ENCODE peak calls at places on chromosomes 6 and 20, in six cellular contexts. J is GM23248; C is heart left ventricle; T is CD8-positive, alpha-beta T cell; U is Peyer's patch; E is thoracic aorta. L is an unnamed sample.

GRCh38 chr6:39926668-39927067 is 7.6 kb downstream of the MOCS1 start:
- DNase-seq in J (peak; percentile 41), C (no peak), T (no peak), U (no peak), E (no peak), L (no peak)

GRCh38 chr6:77467038-77467437 is 3.7 kb upstream of the HTR1B start:
- DNase-seq in J (peak; percentile 48), C (no peak), T (no peak), U (no peak), E (no peak), L (no peak)

GRCh38 chr6:91864911-91865310 is 1278.0 kb upstream of the MAP3K7 start:
- DNase-seq in J (no peak), C (no peak), T (no peak), U (no peak), E (no peak), L (no peak)

GRCh38 chr6:25083784-25084507 is 148.2 kb upstream of the RIPOR2 start:
- DNase-seq in J (no peak), C (no peak), T (no peak), U (no peak), E (no peak), L (no peak)

GRCh38 chr20:5077761-5078387 is 41.9 kb downstream of the PCNA start:
- DNase-seq in J (peak; percentile 3), C (no peak), T (peak; percentile 14), U (no peak), E (no peak), L (peak; percentile 18)

GRCh38 chr6:34791164-34791841 is 580 bp upstream of the BLTP3A start:
- DNase-seq in J (peak; percentile 61), C (peak; percentile 68), T (peak; percentile 27), U (peak; percentile 71), E (no peak), L (peak; percentile 78)

GRCh38 chr20:40470313-40471260 is 218.4 kb downstream of the MAFB start:
- DNase-seq in J (no peak), C (peak; percentile 26), T (no peak), U (no peak), E (no peak), L (no peak)

GRCh38 chr6:162576009-162576408 is 151.6 kb downstream of the PRKN start:
- DNase-seq in J (no peak), C (no peak), T (no peak), U (no peak), E (no peak), L (no peak)

GRCh38 chr6:82129814-82130213 is 117.7 kb downstream of the IBTK start:
- DNase-seq in J (no peak), C (no peak), T (no peak), U (no peak), E (no peak), L (no peak)

GRCh38 chr6:41372526-41373366 is 37.3 kb downstream of the NCR2 start:
- DNase-seq in J (no peak), C (no peak), T (no peak), U (no peak), E (no peak), L (no peak)

GRCh38 chr20:64005394-64005793 is 24.5 kb downstream of the PRPF6 start:
- DNase-seq in J (peak; percentile 35), C (no peak), T (no peak), U (no peak), E (no peak), L (no peak)

GRCh38 chr6:1407499-1407990 is 18.2 kb downstream of the FOXF2 start:
- DNase-seq in J (peak; percentile 35), C (no peak), T (no peak), U (no peak), E (no peak), L (no peak)

GRCh38 chr20:46959081-46959692 is 64.5 kb downstream of the EYA2 start:
- DNase-seq in J (peak; percentile 95), C (no peak), T (no peak), U (no peak), E (no peak), L (no peak)

GRCh38 chr20:45909817-45910669 is 1.9 kb downstream of the PLTP start:
- DNase-seq in J (no peak), C (no peak), T (no peak), U (no peak), E (no peak), L (no peak)

GRCh38 chr6:16770701-16771569 is 9.7 kb upstream of the ATXN1 start:
- DNase-seq in J (peak; percentile 93), C (peak; percentile 82), T (peak; percentile 66), U (peak; percentile 85), E (peak; percentile 20), L (peak; percentile 52)

GRCh38 chr20:36644713-36645109 is 1.3 kb downstream of the SLA2 start:
- DNase-seq in J (peak; percentile 65), C (no peak), T (peak; percentile 9), U (no peak), E (no peak), L (no peak)

GRCh38 chr20:23475395-23475794 is 15.5 kb upstream of the CST8 start:
- DNase-seq in J (no peak), C (no peak), T (no peak), U (no peak), E (no peak), L (no peak)

GRCh38 chr6:19805146-19805515 is 32.0 kb upstream of the ID4 start:
- DNase-seq in J (peak; percentile 64), C (no peak), T (no peak), U (no peak), E (no peak), L (no peak)

GRCh38 chr6:137259349-137259748 is 40.2 kb upstream of the IFNGR1 start:
- DNase-seq in J (no peak), C (no peak), T (no peak), U (no peak), E (no peak), L (no peak)

GRCh38 chr20:62040381-62040922 is 25.2 kb downstream of the TAF4 start:
- DNase-seq in J (no peak), C (no peak), T (no peak), U (no peak), E (no peak), L (no peak)

GRCh38 chr20:2805682-2806350 is 5.4 kb upstream of the CPXM1 start:
- DNase-seq in J (no peak), C (no peak), T (no peak), U (no peak), E (no peak), L (no peak)

GRCh38 chr6:152575621-152576150 is 61.5 kb downstream of the SYNE1 start:
- DNase-seq in J (peak; percentile 72), C (no peak), T (no peak), U (no peak), E (no peak), L (no peak)

GRCh38 chr6:36631326-36632046 is 37.3 kb downstream of the SRSF3 start:
- DNase-seq in J (no peak), C (no peak), T (no peak), U (no peak), E (no peak), L (no peak)

GRCh38 chr20:59120491-59120890 is 43.1 kb upstream of the ZNF831 start:
- DNase-seq in J (no peak), C (no peak), T (peak; percentile 16), U (no peak), E (no peak), L (peak; percentile 55)

GRCh38 chr20:25274891-25275812 is 27.3 kb downstream of the PYGB start:
- DNase-seq in J (no peak), C (peak; percentile 67), T (no peak), U (peak; percentile 51), E (no peak), L (no peak)

DNA sequence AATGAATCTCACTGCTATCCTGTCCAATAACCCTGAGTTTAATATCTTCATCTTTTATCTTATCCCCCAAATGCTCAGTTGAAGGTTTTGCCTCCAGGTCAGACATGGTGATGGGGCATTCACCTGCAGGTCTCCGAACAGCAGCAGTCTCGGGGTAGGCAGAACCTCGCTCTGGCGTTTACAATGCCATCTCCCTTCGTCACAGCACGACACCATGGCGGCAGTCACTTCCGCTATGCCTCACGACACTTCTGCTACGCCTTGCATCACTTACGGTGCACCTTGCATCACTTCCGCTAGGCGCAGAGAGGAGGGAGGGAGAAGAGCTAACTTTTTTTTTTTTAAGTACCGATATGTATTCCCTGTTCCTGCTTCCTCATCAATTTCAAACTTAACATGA is 194.9 kb downstream of the BCAS1 start:
- DNase-seq in J (no peak), C (peak; percentile 30), T (no peak), U (no peak), E (no peak), L (no peak)
- H3K4me1 ChIP-seq in J (peaks cover 17% of the 10 kb centered on the region), C (peaks cover 19% of the 10 kb centered on the region), T (peaks cover 52% of the 10 kb centered on the region), U (peaks cover 19% of the 10 kb centered on the region), E (peaks cover 6% of the 10 kb centered on the region), L (peaks cover 67% of the 10 kb centered on the region)

GRCh38 chr20:6954219-6954618 is 186.7 kb downstream of the BMP2 start:
- DNase-seq in J (no peak), C (no peak), T (no peak), U (no peak), E (no peak), L (no peak)

GRCh38 chr20:6956056-6956455 is 188.6 kb downstream of the BMP2 start:
- DNase-seq in J (no peak), C (no peak), T (no peak), U (no peak), E (no peak), L (no peak)

GRCh38 chr20:6956574-6956973 is 189.1 kb downstream of the BMP2 start:
- DNase-seq in J (peak; percentile 3), C (no peak), T (no peak), U (no peak), E (no peak), L (no peak)

GRCh38 chr20:6959900-6960312 is 192.4 kb downstream of the BMP2 start:
- DNase-seq in J (no peak), C (no peak), T (no peak), U (no peak), E (no peak), L (no peak)
- H3K9me3 ChIP-seq in J (no peaks in the 10 kb centered on the region), C (no peaks in the 10 kb centered on the region), T (no peaks in the 10 kb centered on the region), U (no peaks in the 10 kb centered on the region), E (no peaks in the 10 kb centered on the region), L (no peaks in the 10 kb centered on the region)

GRCh38 chr20:50913976-50914375 is 17.3 kb downstream of the ADNP start:
- DNase-seq in J (peak; percentile 80), C (no peak), T (no peak), U (no peak), E (no peak), L (no peak)
- H3K27ac ChIP-seq in J (peak overlapping the region; percentile 58), C (no peak overlapping the region), T (no peak overlapping the region), U (no peak overlapping the region), E (no peak overlapping the region), L (no peak overlapping the region)

GRCh38 chr6:156507106-156507505 is 270.1 kb upstream of the ARID1B start:
- DNase-seq in J (no peak), C (no peak), T (no peak), U (no peak), E (no peak), L (no peak)
- H3K4me1 ChIP-seq in J (no peaks in the 10 kb centered on the region), C (no peaks in the 10 kb centered on the region), T (no peaks in the 10 kb centered on the region), U (no peaks in the 10 kb centered on the region), E (no peaks in the 10 kb centered on the region), L (peaks cover 13% of the 10 kb centered on the region)

GRCh38 chr6:26486358-26486757 is 13.7 kb upstream of the BTN1A1 start:
- DNase-seq in J (no peak), C (no peak), T (no peak), U (no peak), E (no peak), L (no peak)

GRCh38 chr6:26482338-26482737 is 17.8 kb upstream of the BTN1A1 start:
- DNase-seq in J (no peak), C (no peak), T (no peak), U (no peak), E (no peak), L (no peak)

GRCh38 chr6:26484161-26484560 is 15.9 kb upstream of the BTN1A1 start:
- DNase-seq in J (no peak), C (no peak), T (no peak), U (no peak), E (no peak), L (no peak)

GRCh38 chr6:26485401-26485800 is 14.7 kb upstream of the BTN1A1 start:
- DNase-seq in J (no peak), C (no peak), T (no peak), U (no peak), E (no peak), L (no peak)

GRCh38 chr6:26483727-26484126 is 16.4 kb upstream of the BTN1A1 start:
- DNase-seq in J (no peak), C (no peak), T (no peak), U (no peak), E (no peak), L (no peak)
- H3K9me3 ChIP-seq in J (no peaks in the 10 kb centered on the region), C (peaks cover 9% of the 10 kb centered on the region), T (peaks cover 6% of the 10 kb centered on the region), U (no peaks in the 10 kb centered on the region), E (peaks cover 4% of the 10 kb centered on the region), L (peaks cover 28% of the 10 kb centered on the region)